ENCODE peak calls at places on chromosome 5, in nine cellular contexts. N is EH, A is BE2C, M is mucosa of descending colon, L is HTR-8/SVneo, F is heart left ventricle, O is GM20000, P is COLO829, E is AG04449. K is an unnamed sample.

GRCh38 chr5:8138884-8139283 is 269.9 kb downstream of the MTRR start:
- DNase-seq in N (no peak), A (no peak), M (no peak), L (no peak), F (no peak), O (no peak), P (no peak), E (no peak), K (no peak)

GRCh38 chr5:40452874-40453624 is 226.7 kb upstream of the PTGER4 start:
- DNase-seq in N (no peak), A (no peak), M (no peak), L (no peak), F (no peak), O (no peak), P (no peak), E (no peak), K (no peak)

GRCh38 chr5:71932131-71932635 is 175.1 kb upstream of the MAP1B start:
- DNase-seq in N (no peak), A (no peak), M (peak), L (no peak), F (no peak), O (no peak), P (no peak), E (no peak), K (peak)

GRCh38 chr5:95836544-95836943 is 14.0 kb upstream of the GLRX start:
- DNase-seq in N (peak), A (no peak), M (no peak), L (no peak), F (no peak), O (peak), P (no peak), E (no peak), K (no peak)

GRCh38 chr5:111929892-111930291 is 172.9 kb upstream of the NREP start:
- DNase-seq in N (peak), A (no peak), M (no peak), L (peak), F (no peak), O (no peak), P (no peak), E (no peak), K (no peak)

GRCh38 chr5:132457371-132458225 is 33.0 kb downstream of the IRF1 start:
- DNase-seq in N (peak), A (no peak), M (no peak), L (no peak), F (no peak), O (no peak), P (no peak), E (no peak), K (no peak)

GRCh38 chr5:116709082-116709481 is 134.5 kb upstream of the SEMA6A start:
- DNase-seq in N (no peak), A (no peak), M (no peak), L (no peak), F (no peak), O (no peak), P (no peak), E (no peak), K (no peak)

GRCh38 chr5:53424691-53425597 is 55.5 kb upstream of the FST start:
- DNase-seq in N (peak), A (no peak), M (no peak), L (peak), F (no peak), O (no peak), P (no peak), E (no peak), K (no peak)

GRCh38 chr5:160434022-160434531 is 12.4 kb downstream of the PTTG1 start:
- DNase-seq in N (no peak), A (peak), M (no peak), L (no peak), F (no peak), O (peak), P (no peak), E (no peak), K (peak)

K was measured in pancreas.